ENCODE peak calls at places on chromosomes 7 and 10, in six cellular contexts. One of them, this sample, is unnamed.

GRCh38 chr10:6269953-6270867 is 67.5 kb downstream of the PFKFB3 start:
- DNase-seq in astrocyte of the spinal cord: no peak
- DNase-seq in chondrocyte: no peak
- DNase-seq in activated B cell treated with CpG ODN at 0.5 μM for 24 hours: peak
- DNase-seq in cardiac fibroblast: no peak
- DNase-seq in IMR-90: peak
- DNase-seq in this sample: peak

GRCh38 chr10:95860486-95861040 is 47.2 kb upstream of the CC2D2B start:
- DNase-seq in cardiac fibroblast: peak
- DNase-seq in activated B cell treated with CpG ODN at 0.5 μM for 24 hours: no peak
- DNase-seq in astrocyte of the spinal cord: no peak
- DNase-seq in chondrocyte: no peak
- DNase-seq in IMR-90: peak
- DNase-seq in this sample: no peak

GRCh38 chr7:4833691-4834600 is 27.9 kb downstream of the PAPOLB start:
- DNase-seq in cardiac fibroblast: no peak
- DNase-seq in activated B cell treated with CpG ODN at 0.5 μM for 24 hours: no peak
- DNase-seq in IMR-90: no peak
- DNase-seq in astrocyte of the spinal cord: no peak
- DNase-seq in chondrocyte: no peak
- DNase-seq in this sample: no peak

GRCh38 chr7:81036871-81037270 is 118.0 kb upstream of the SEMA3C start:
- DNase-seq in IMR-90: no peak
- DNase-seq in astrocyte of the spinal cord: no peak
- DNase-seq in activated B cell treated with CpG ODN at 0.5 μM for 24 hours: no peak
- DNase-seq in cardiac fibroblast: no peak
- DNase-seq in chondrocyte: no peak
- DNase-seq in this sample: no peak

GRCh38 chr7:28354601-28355062 is 57.7 kb upstream of the CREB5 start:
- DNase-seq in astrocyte of the spinal cord: peak
- DNase-seq in activated B cell treated with CpG ODN at 0.5 μM for 24 hours: no peak
- DNase-seq in chondrocyte: no peak
- DNase-seq in IMR-90: peak
- DNase-seq in cardiac fibroblast: peak
- DNase-seq in this sample: no peak

GRCh38 chr7:159008055-159008405 is 136.6 kb downstream of the VIPR2 start:
- DNase-seq in astrocyte of the spinal cord: no peak
- DNase-seq in IMR-90: no peak
- DNase-seq in chondrocyte: no peak
- DNase-seq in cardiac fibroblast: no peak
- DNase-seq in activated B cell treated with CpG ODN at 0.5 μM for 24 hours: no peak
- DNase-seq in this sample: no peak

GRCh38 chr7:20351901-20352300 is 21.2 kb downstream of the ITGB8 start:
- DNase-seq in chondrocyte: no peak
- DNase-seq in IMR-90: peak
- DNase-seq in astrocyte of the spinal cord: peak
- DNase-seq in cardiac fibroblast: peak
- DNase-seq in activated B cell treated with CpG ODN at 0.5 μM for 24 hours: no peak
- DNase-seq in this sample: no peak

GRCh38 chr7:98643232-98643985 is 26.3 kb downstream of the NPTX2 start:
- DNase-seq in astrocyte of the spinal cord: no peak
- DNase-seq in chondrocyte: no peak
- DNase-seq in activated B cell treated with CpG ODN at 0.5 μM for 24 hours: no peak
- DNase-seq in IMR-90: no peak
- DNase-seq in cardiac fibroblast: no peak
- DNase-seq in this sample: no peak

GRCh38 chr10:112515852-112516251 is 68.8 kb downstream of the VTI1A start:
- DNase-seq in cardiac fibroblast: no peak
- DNase-seq in astrocyte of the spinal cord: no peak
- DNase-seq in IMR-90: no peak
- DNase-seq in activated B cell treated with CpG ODN at 0.5 μM for 24 hours: no peak
- DNase-seq in chondrocyte: no peak
- DNase-seq in this sample: no peak

GRCh38 chr7:124030964-124031363 is 1.9 kb downstream of the TMEM229A start:
- DNase-seq in IMR-90: no peak
- DNase-seq in astrocyte of the spinal cord: no peak
- DNase-seq in cardiac fibroblast: no peak
- DNase-seq in activated B cell treated with CpG ODN at 0.5 μM for 24 hours: no peak
- DNase-seq in chondrocyte: no peak
- DNase-seq in this sample: no peak

GRCh38 chr7:7967909-7968543 is 570 bp upstream of the GLCCI1 start:
- DNase-seq in cardiac fibroblast: no peak
- DNase-seq in chondrocyte: no peak
- DNase-seq in activated B cell treated with CpG ODN at 0.5 μM for 24 hours: no peak
- DNase-seq in IMR-90: no peak
- DNase-seq in astrocyte of the spinal cord: no peak
- DNase-seq in this sample: no peak

GRCh38 chr7:47191876-47192291 is 390.0 kb downstream of the TNS3 start:
- DNase-seq in cardiac fibroblast: no peak
- DNase-seq in chondrocyte: no peak
- DNase-seq in astrocyte of the spinal cord: no peak
- DNase-seq in IMR-90: no peak
- DNase-seq in activated B cell treated with CpG ODN at 0.5 μM for 24 hours: no peak
- DNase-seq in this sample: no peak

GRCh38 chr7:151207796-151208195 is 2.5 kb downstream of the H2BK1 start:
- DNase-seq in cardiac fibroblast: no peak
- DNase-seq in chondrocyte: no peak
- DNase-seq in activated B cell treated with CpG ODN at 0.5 μM for 24 hours: no peak
- DNase-seq in IMR-90: no peak
- DNase-seq in astrocyte of the spinal cord: no peak
- DNase-seq in this sample: no peak

GRCh38 chr7:152459724-152460251 is 24.0 kb upstream of the KMT2C start:
- DNase-seq in cardiac fibroblast: no peak
- DNase-seq in astrocyte of the spinal cord: no peak
- DNase-seq in IMR-90: peak
- DNase-seq in activated B cell treated with CpG ODN at 0.5 μM for 24 hours: no peak
- DNase-seq in chondrocyte: no peak
- DNase-seq in this sample: no peak

GRCh38 chr7:109284943-109285342 is 715.3 kb downstream of the DNAJB9 start:
- DNase-seq in cardiac fibroblast: peak
- DNase-seq in IMR-90: no peak
- DNase-seq in chondrocyte: no peak
- DNase-seq in activated B cell treated with CpG ODN at 0.5 μM for 24 hours: no peak
- DNase-seq in astrocyte of the spinal cord: no peak
- DNase-seq in this sample: no peak

GRCh38 chr7:86904949-86905834 is 154.3 kb downstream of the ELAPOR2 start:
- DNase-seq in chondrocyte: no peak
- DNase-seq in astrocyte of the spinal cord: peak
- DNase-seq in IMR-90: peak
- DNase-seq in activated B cell treated with CpG ODN at 0.5 μM for 24 hours: no peak
- DNase-seq in cardiac fibroblast: peak
- DNase-seq in this sample: no peak

GRCh38 chr7:30887464-30887872 is 24.2 kb upstream of the AQP1 start:
- DNase-seq in IMR-90: no peak
- DNase-seq in astrocyte of the spinal cord: no peak
- DNase-seq in activated B cell treated with CpG ODN at 0.5 μM for 24 hours: no peak
- DNase-seq in chondrocyte: no peak
- DNase-seq in cardiac fibroblast: no peak
- DNase-seq in this sample: no peak

GRCh38 chr10:21510218-21511070 is 15.0 kb downstream of the SKIDA1 start:
- DNase-seq in IMR-90: no peak
- DNase-seq in cardiac fibroblast: peak
- DNase-seq in activated B cell treated with CpG ODN at 0.5 μM for 24 hours: no peak
- DNase-seq in chondrocyte: peak
- DNase-seq in astrocyte of the spinal cord: peak
- DNase-seq in this sample: no peak

GRCh38 chr10:77518910-77519274 is 118.7 kb downstream of the KCNMA1 start:
- DNase-seq in astrocyte of the spinal cord: no peak
- DNase-seq in cardiac fibroblast: no peak
- DNase-seq in IMR-90: no peak
- DNase-seq in activated B cell treated with CpG ODN at 0.5 μM for 24 hours: no peak
- DNase-seq in chondrocyte: no peak
- DNase-seq in this sample: no peak

GRCh38 chr7:14717711-14718304 is 184.7 kb downstream of the DGKB start:
- DNase-seq in astrocyte of the spinal cord: peak
- DNase-seq in activated B cell treated with CpG ODN at 0.5 μM for 24 hours: no peak
- DNase-seq in cardiac fibroblast: peak
- DNase-seq in IMR-90: peak
- DNase-seq in chondrocyte: no peak
- DNase-seq in this sample: no peak

DNA sequence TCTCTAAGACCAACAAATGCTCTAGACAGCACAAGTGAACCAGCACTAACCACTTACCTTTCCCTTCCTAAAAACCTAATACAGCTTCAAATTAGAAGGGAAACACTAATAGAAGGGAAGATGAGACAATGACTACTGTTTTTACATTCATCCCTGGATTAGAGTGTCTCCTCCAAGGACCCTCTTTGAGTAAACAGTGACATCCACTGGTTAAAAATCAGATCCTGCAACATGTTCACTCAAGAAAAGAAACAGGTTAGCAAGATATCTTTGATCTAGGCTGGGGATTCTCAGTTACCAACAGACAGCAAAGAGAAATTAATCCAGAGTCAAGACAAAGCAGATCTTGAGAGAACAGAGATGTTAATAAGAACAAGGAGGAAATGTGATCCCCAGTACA is 177.7 kb upstream of the GHITM start:
- DNase-seq in astrocyte of the spinal cord: no peak
- DNase-seq in activated B cell treated with CpG ODN at 0.5 μM for 24 hours: no peak
- DNase-seq in IMR-90: no peak
- DNase-seq in chondrocyte: no peak
- DNase-seq in cardiac fibroblast: no peak
- DNase-seq in this sample: no peak
- TF ChIP-seq CTCF in astrocyte of the spinal cord: no peak
- TF ChIP-seq CTCF in activated B cell treated with CpG ODN at 0.5 μM for 24 hours: no peak
- TF ChIP-seq CTCF in IMR-90: no peak
- TF ChIP-seq CTCF in chondrocyte: peak
- TF ChIP-seq CTCF in cardiac fibroblast: no peak
- TF ChIP-seq CTCF in this sample: no peak

DNA sequence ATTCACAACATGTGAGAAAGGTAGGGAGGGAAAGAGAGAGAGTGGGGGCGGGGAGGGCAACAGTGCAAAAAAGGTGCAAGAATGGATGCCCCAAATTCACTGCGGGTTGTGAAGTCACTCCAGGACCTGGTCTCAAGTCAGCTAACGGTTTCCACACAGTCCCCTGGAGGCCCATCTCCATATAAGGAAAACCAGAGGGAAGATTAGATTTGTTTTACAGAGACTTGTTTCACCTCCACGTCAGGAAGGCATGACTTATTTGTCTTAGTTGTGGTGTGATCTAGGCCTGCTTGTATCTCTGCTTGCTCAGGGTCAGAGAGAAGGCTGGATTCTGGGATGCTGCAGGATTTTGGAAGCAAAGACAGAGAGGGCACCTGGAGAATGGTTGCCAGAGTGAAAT is 201.9 kb downstream of the BUB3 start:
- DNase-seq in activated B cell treated with CpG ODN at 0.5 μM for 24 hours: no peak
- DNase-seq in chondrocyte: no peak
- DNase-seq in astrocyte of the spinal cord: no peak
- DNase-seq in cardiac fibroblast: no peak
- DNase-seq in IMR-90: no peak
- DNase-seq in this sample: no peak
- TF ChIP-seq CTCF in activated B cell treated with CpG ODN at 0.5 μM for 24 hours: no peak
- TF ChIP-seq CTCF in chondrocyte: no peak
- TF ChIP-seq CTCF in astrocyte of the spinal cord: no peak
- TF ChIP-seq CTCF in cardiac fibroblast: no peak
- TF ChIP-seq CTCF in IMR-90: no peak
- TF ChIP-seq CTCF in this sample: no peak

GRCh38 chr10:80583681-80584080 is 46.0 kb downstream of the SH2D4B start:
- DNase-seq in chondrocyte: no peak
- DNase-seq in astrocyte of the spinal cord: no peak
- DNase-seq in activated B cell treated with CpG ODN at 0.5 μM for 24 hours: no peak
- DNase-seq in IMR-90: no peak
- DNase-seq in cardiac fibroblast: no peak
- DNase-seq in this sample: no peak
- TF ChIP-seq CTCF in chondrocyte: peak
- TF ChIP-seq CTCF in astrocyte of the spinal cord: no peak
- TF ChIP-seq CTCF in activated B cell treated with CpG ODN at 0.5 μM for 24 hours: no peak
- TF ChIP-seq CTCF in IMR-90: no peak
- TF ChIP-seq CTCF in cardiac fibroblast: no peak
- TF ChIP-seq CTCF in this sample: no peak

DNA sequence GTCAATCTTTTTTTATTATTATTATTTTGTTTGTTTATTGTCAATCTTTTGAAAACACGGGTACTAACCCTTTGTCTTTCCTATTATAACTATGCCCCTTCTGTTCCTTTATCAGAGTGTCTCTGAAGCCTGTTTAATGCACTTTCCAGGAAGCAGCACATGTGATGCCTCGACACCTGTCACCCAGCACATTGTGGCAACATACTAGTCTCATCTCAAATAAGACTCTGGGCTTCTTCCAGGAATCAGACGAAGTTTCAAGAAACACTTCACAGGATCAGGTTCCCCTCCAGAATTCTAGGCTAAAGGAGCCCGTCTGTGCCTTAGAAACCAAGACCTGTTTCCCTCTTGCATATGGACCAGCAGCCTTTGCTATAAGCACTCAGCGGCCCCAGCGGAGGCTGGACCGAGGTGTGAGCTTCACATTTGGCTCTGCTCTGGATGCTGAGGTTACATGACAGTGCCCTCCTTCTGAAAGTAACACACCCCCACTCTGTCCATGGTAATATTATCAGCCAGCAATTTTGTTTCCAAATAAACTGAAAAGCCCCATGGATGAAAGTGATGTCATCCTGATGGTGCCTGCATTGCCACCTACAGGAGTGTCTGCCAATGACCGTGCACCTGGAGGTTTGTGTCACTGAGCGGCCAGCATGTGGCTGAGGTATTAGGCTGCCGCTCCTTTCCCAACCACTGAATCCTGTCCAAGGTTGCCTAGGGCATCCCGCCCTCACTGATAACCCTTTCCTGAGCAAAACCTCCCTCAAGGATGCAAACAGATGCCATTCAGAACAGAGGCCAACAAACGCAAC is 38.1 kb downstream of the MKI67 start:
- DNase-seq in chondrocyte: no peak
- DNase-seq in activated B cell treated with CpG ODN at 0.5 μM for 24 hours: no peak
- DNase-seq in cardiac fibroblast: no peak
- DNase-seq in IMR-90: no peak
- DNase-seq in astrocyte of the spinal cord: no peak
- DNase-seq in this sample: no peak
- TF ChIP-seq CTCF in chondrocyte: peak
- TF ChIP-seq CTCF in activated B cell treated with CpG ODN at 0.5 μM for 24 hours: no peak
- TF ChIP-seq CTCF in cardiac fibroblast: no peak
- TF ChIP-seq CTCF in IMR-90: no peak
- TF ChIP-seq CTCF in astrocyte of the spinal cord: peak
- TF ChIP-seq CTCF in this sample: no peak

DNA sequence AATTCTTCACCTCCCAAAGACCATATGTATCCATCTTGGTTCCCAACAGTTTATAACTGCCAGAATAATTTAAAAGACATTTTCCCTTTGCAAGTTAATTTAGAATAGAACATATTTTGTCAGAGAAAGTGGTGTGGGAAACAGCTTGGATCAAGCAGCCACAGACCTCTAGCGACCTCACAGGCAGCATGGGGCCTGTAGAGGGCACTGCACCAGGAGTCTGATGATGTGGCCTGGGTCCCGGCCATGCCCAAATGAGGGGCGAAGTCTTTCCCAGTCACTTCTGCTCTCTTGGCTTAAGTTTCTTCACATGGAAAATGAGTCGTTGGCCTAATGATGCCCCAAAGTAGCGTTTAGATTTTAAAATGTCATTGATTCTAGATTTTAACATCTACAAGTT is 243.2 kb downstream of the SDK1 start:
- DNase-seq in IMR-90: no peak
- DNase-seq in chondrocyte: no peak
- DNase-seq in activated B cell treated with CpG ODN at 0.5 μM for 24 hours: no peak
- DNase-seq in astrocyte of the spinal cord: no peak
- DNase-seq in cardiac fibroblast: no peak
- DNase-seq in this sample: no peak
- TF ChIP-seq CTCF in IMR-90: peak
- TF ChIP-seq CTCF in chondrocyte: peak
- TF ChIP-seq CTCF in activated B cell treated with CpG ODN at 0.5 μM for 24 hours: no peak
- TF ChIP-seq CTCF in astrocyte of the spinal cord: no peak
- TF ChIP-seq CTCF in cardiac fibroblast: no peak
- TF ChIP-seq CTCF in this sample: no peak